ENCODE peak calls at places on chromosomes 11 and 22, in five cellular contexts. X is left ventricle myocardium inferior; F is NCI-H774; L is EH; W is natural killer cell treated with Interleukin-12 subunit alpha and Interleukin-12 subunit beta and Interleukin-15 and Interleukin-18, amount 100 ng/mL, for 72 hours. S is an unnamed sample.

GRCh38 chr11:131819845-131820244 is 449.4 kb downstream of the NTM start:
- DNase-seq in X (no peak), W (no peak), L (no peak), F (no peak), S (no peak)

GRCh38 chr11:129917231-129917630 is 21.9 kb upstream of the NFRKB start:
- DNase-seq in X (no peak), W (no peak), L (no peak), F (no peak), S (no peak)

GRCh38 chr11:42870480-42870879 is 441.3 kb upstream of the API5 start:
- DNase-seq in W (no peak), X (no peak), L (no peak), F (no peak), S (no peak)

GRCh38 chr22:28479912-28480311 is 199.7 kb downstream of the TTC28 start:
- DNase-seq in L (peak), X (no peak), F (no peak), W (no peak), S (no peak)

GRCh38 chr11:6012055-6012668 is 5.4 kb upstream of the OR56A4 start:
- DNase-seq in X (no peak), L (no peak), W (no peak), F (no peak), S (no peak)

GRCh38 chr11:5042091-5042490 is 4.2 kb upstream of the OR52J3 start:
- DNase-seq in X (no peak), F (no peak), L (no peak), W (no peak), S (no peak)

GRCh38 chr11:14081541-14082211 is 119.2 kb downstream of the SPON1 start:
- DNase-seq in F (no peak), W (no peak), L (no peak), X (no peak), S (no peak)

GRCh38 chr22:27435839-27436581 is 365.5 kb downstream of the MN1 start:
- DNase-seq in X (peak), L (peak), F (no peak), W (no peak), S (no peak)

GRCh38 chr11:114078423-114078822 is 18.9 kb downstream of the ZBTB16 start:
- DNase-seq in F (no peak), L (no peak), W (no peak), X (no peak), S (no peak)

GRCh38 chr11:65262381-65262680 is 569 bp downstream of the POLA2 start:
- DNase-seq in X (no peak), W (no peak), L (peak), F (no peak), S (no peak)

GRCh38 chr11:73623651-73624050 is 22.7 kb upstream of the PLEKHB1 start:
- DNase-seq in L (no peak), W (no peak), F (no peak), X (no peak), S (no peak)

GRCh38 chr11:125083312-125084056 is 20.4 kb downstream of the SLC37A2 start:
- DNase-seq in F (no peak), X (no peak), W (no peak), L (no peak), S (no peak)

GRCh38 chr11:614583-615452 is 932 bp downstream of the IRF7 start:
- DNase-seq in W (peak), F (no peak), L (no peak), X (peak), S (no peak)

GRCh38 chr11:33735426-33736147 is 636 bp downstream of the CD59 start:
- DNase-seq in F (no peak), W (peak), L (peak), X (peak), S (no peak)

GRCh38 chr11:134950692-134951304 is 538.8 kb upstream of the B3GAT1 start:
- DNase-seq in W (no peak), F (no peak), L (peak), X (no peak), S (no peak)

GRCh38 chr11:34427171-34427805 is 11.4 kb upstream of the CAT start:
- DNase-seq in X (no peak), F (no peak), L (peak), W (no peak), S (no peak)

GRCh38 chr11:110711448-110711775 is 825 bp downstream of the ARHGAP20 start:
- DNase-seq in F (no peak), X (no peak), W (no peak), L (no peak), S (no peak)

GRCh38 chr22:20511578-20512259 is 4.3 kb downstream of the MED15 start:
- DNase-seq in X (no peak), F (no peak), W (no peak), L (no peak), S (no peak)

GRCh38 chr11:134049303-134049702 is 19.6 kb upstream of the JAM3 start:
- DNase-seq in L (no peak), X (no peak), W (peak), F (no peak), S (no peak)

GRCh38 chr22:29385305-29385704 is 3.1 kb downstream of the AP1B1 start:
- DNase-seq in F (no peak), L (no peak), X (no peak), W (no peak), S (no peak)

GRCh38 chr11:20162340-20162739 is 2.1 kb upstream of the DBX1 start:
- DNase-seq in W (no peak), X (no peak), F (no peak), L (no peak), S (no peak)

GRCh38 chr22:40055143-40055926 is 60.6 kb downstream of the FAM83F start:
- DNase-seq in L (no peak), X (no peak), W (no peak), F (no peak), S (no peak)

S was measured in activated CD8-positive, alpha-beta memory T cell treated with anti-CD3 and anti-CD28 coated beads for 4 hours.